ENCODE peak calls at places on chromosomes 2 and 18, in six cellular contexts. K, N, V, Y, U and E are unnamed samples.

GRCh38 chr2:209095432-209095831 is 328.4 kb upstream of the MAP2 start:
- DNase-seq in K (no peak), N (no peak), V (no peak), Y (no peak), U (no peak), E (no peak)

GRCh38 chr2:206378835-206379234 is 64.5 kb upstream of the ADAM23 start:
- DNase-seq in K (no peak), N (no peak), V (no peak), Y (no peak), U (no peak), E (no peak)

GRCh38 chr18:48828713-48829442 is 121.9 kb downstream of the SMAD7 start:
- DNase-seq in K (no peak), N (no peak), V (no peak), Y (no peak), U (peak; percentile 71), E (no peak)

GRCh38 chr18:49044898-49045297 is 94.1 kb upstream of the SMAD7 start:
- DNase-seq in K (no peak), N (no peak), V (no peak), Y (no peak), U (no peak), E (no peak)

GRCh38 chr18:71405142-71405806 is 1116.4 kb downstream of the SOCS6 start:
- DNase-seq in K (no peak), N (no peak), V (no peak), Y (no peak), U (no peak), E (no peak)

GRCh38 chr2:9228088-9228751 is 21.6 kb downstream of the ASAP2 start:
- DNase-seq in K (peak; percentile 67), N (no peak), V (no peak), Y (no peak), U (peak; percentile 53), E (peak; percentile 44)

GRCh38 chr18:7272268-7273049 is 41.6 kb downstream of the LRRC30 start:
- DNase-seq in K (peak; percentile 28), N (peak; percentile 39), V (no peak), Y (peak; percentile 29), U (peak; percentile 61), E (no peak)

GRCh38 chr2:28310107-28310506 is 82.6 kb upstream of the FOSL2 start:
- DNase-seq in K (no peak), N (no peak), V (no peak), Y (no peak), U (peak; percentile 17), E (no peak)

GRCh38 chr2:181626671-181627070 is 30.2 kb downstream of the CERKL start:
- DNase-seq in K (no peak), N (no peak), V (no peak), Y (no peak), U (no peak), E (no peak)

GRCh38 chr18:44238449-44238848 is 442.2 kb upstream of the SETBP1 start:
- DNase-seq in K (peak; percentile 8), N (no peak), V (no peak), Y (no peak), U (no peak), E (no peak)

GRCh38 chr2:157325786-157326185 is at the start of gene ERMN:
- DNase-seq in K (no peak), N (no peak), V (no peak), Y (no peak), U (peak; percentile 96), E (no peak)

GRCh38 chr2:197803033-197803444 is 1.4 kb upstream of the PLCL1 start:
- DNase-seq in K (no peak), N (no peak), V (peak; percentile 29), Y (peak; percentile 41), U (peak; percentile 75), E (no peak)

GRCh38 chr2:29317077-29317517 is 201.9 kb downstream of the CLIP4 start:
- DNase-seq in K (no peak), N (no peak), V (no peak), Y (no peak), U (peak; percentile 21), E (no peak)

GRCh38 chr2:9163306-9164111 is 43.1 kb upstream of the ASAP2 start:
- DNase-seq in K (no peak), N (peak; percentile 85), V (no peak), Y (no peak), U (no peak), E (no peak)

GRCh38 chr18:23967321-23968089 is 47.0 kb upstream of the TTC39C start:
- DNase-seq in K (no peak), N (no peak), V (no peak), Y (no peak), U (no peak), E (no peak)

GRCh38 chr2:167438206-167438605 is 549.9 kb downstream of the XIRP2 start:
- DNase-seq in K (peak; percentile 60), N (no peak), V (no peak), Y (peak; percentile 45), U (no peak), E (no peak)

GRCh38 chr18:23652232-23652631 is 10.5 kb downstream of the ANKRD29 start:
- DNase-seq in K (no peak), N (no peak), V (no peak), Y (no peak), U (no peak), E (no peak)

GRCh38 chr18:2847341-2848144 is 737 bp downstream of the EMILIN2 start:
- DNase-seq in K (no peak), N (no peak), V (peak; percentile 44), Y (no peak), U (no peak), E (no peak)

GRCh38 chr2:150309681-150310080 is 177.8 kb downstream of the RND3 start:
- DNase-seq in K (no peak), N (peak; percentile 56), V (no peak), Y (peak; percentile 76), U (no peak), E (no peak)

GRCh38 chr2:217218269-217219140 is 358.6 kb upstream of the TNP1 start:
- DNase-seq in K (no peak), N (no peak), V (no peak), Y (no peak), U (no peak), E (no peak)

GRCh38 chr2:26735096-26735495 is 29.0 kb upstream of the SLC35F6 start:
- DNase-seq in K (peak; percentile 68), N (peak; percentile 61), V (no peak), Y (no peak), U (no peak), E (peak; percentile 54)

GRCh38 chr2:217994776-217995274 is 8.0 kb downstream of the TNS1 start:
- DNase-seq in K (peak; percentile 76), N (no peak), V (no peak), Y (no peak), U (no peak), E (peak; percentile 75)

GRCh38 chr2:6423944-6424343 is 441.8 kb downstream of the CMPK2 start:
- DNase-seq in K (no peak), N (no peak), V (no peak), Y (no peak), U (no peak), E (no peak)

GRCh38 chr18:57846258-57846657 is 43.1 kb upstream of the ATP8B1 start:
- DNase-seq in K (peak; percentile 58), N (peak; percentile 94), V (no peak), Y (peak; percentile 29), U (no peak), E (no peak)

GRCh38 chr2:16335606-16335930 is 330.1 kb downstream of the CYRIA start:
- DNase-seq in K (no peak), N (no peak), V (no peak), Y (no peak), U (no peak), E (no peak)

GRCh38 chr2:66862871-66863650 is 428.1 kb downstream of the MEIS1 start:
- DNase-seq in K (peak; percentile 76), N (no peak), V (no peak), Y (no peak), U (no peak), E (no peak)

GRCh38 chr2:68832161-68832869 is 38.9 kb downstream of the BMP10 start:
- DNase-seq in K (no peak), N (peak; percentile 39), V (peak; percentile 15), Y (no peak), U (peak; percentile 39), E (no peak)

GRCh38 chr2:191049728-191050639 is 36.0 kb upstream of the STAT1 start:
- DNase-seq in K (peak; percentile 67), N (no peak), V (no peak), Y (no peak), U (no peak), E (peak; percentile 87)

GRCh38 chr2:161005170-161005569 is 155.1 kb upstream of the TANK start:
- DNase-seq in K (no peak), N (no peak), V (no peak), Y (no peak), U (no peak), E (no peak)

GRCh38 chr2:189265696-189266320 is 86.2 kb upstream of the COL5A2 start:
- DNase-seq in K (no peak), N (no peak), V (no peak), Y (no peak), U (no peak), E (no peak)

GRCh38 chr2:1796581-1796930 is 52.2 kb upstream of the PXDN start:
- DNase-seq in K (no peak), N (no peak), V (no peak), Y (no peak), U (no peak), E (no peak)

GRCh38 chr2:81194581-81194980 is 890.0 kb upstream of the LRRTM1 start:
- DNase-seq in K (no peak), N (no peak), V (no peak), Y (no peak), U (no peak), E (no peak)